ENCODE peak calls at places on chromosomes 13 and 19, in nine cellular contexts. K is activated T-helper 9 cell treated with anti-CD3 and anti-CD28 coated beads, Interleukin-2, amount 50 U/mL, for 16 hours; Y is Calu3; E is Caki2; B is testis; D is amniotic stem cell; C is head of caudate nucleus; R is M059J; P is left ventricle myocardium inferior. L is an unnamed sample.

GRCh38 chr19:9836021-9836420 is 903 bp downstream of the PIN1 start:
- DNase-seq in K (no peak), Y (no peak), E (no peak), B (peak), D (peak), C (no peak), R (peak), P (no peak), L (no peak)

GRCh38 chr19:36009220-36009619 is 607 bp upstream of the SYNE4 start:
- DNase-seq in K (peak), Y (peak), E (peak), B (peak), D (no peak), C (peak), R (peak), P (peak), L (no peak)

GRCh38 chr13:25214371-25215252 is 42.5 kb upstream of the AMER2 start:
- DNase-seq in K (no peak), Y (no peak), E (peak), B (peak), D (no peak), C (no peak), R (peak), P (no peak), L (peak)

GRCh38 chr19:30855475-30855874 is 483.3 kb downstream of the ZNF536 start:
- DNase-seq in K (no peak), Y (no peak), E (no peak), B (no peak), D (no peak), C (no peak), R (no peak), P (no peak), L (no peak)

GRCh38 chr19:39341122-39341719 is 1.0 kb upstream of the SAMD4B start:
- DNase-seq in K (no peak), Y (peak), E (no peak), B (peak), D (no peak), C (peak), R (no peak), P (peak), L (peak)

GRCh38 chr19:48283908-48284307 is 14.0 kb downstream of the ZNF114 start:
- DNase-seq in K (no peak), Y (no peak), E (no peak), B (no peak), D (peak), C (no peak), R (peak), P (no peak), L (no peak)

GRCh38 chr19:48659768-48660167 is 13.0 kb downstream of the NTN5 start:
- DNase-seq in K (no peak), Y (peak), E (no peak), B (no peak), D (no peak), C (no peak), R (peak), P (no peak), L (no peak)

GRCh38 chr13:43128504-43128929 is 105.1 kb downstream of the DNAJC15 start:
- DNase-seq in K (no peak), Y (no peak), E (no peak), B (no peak), D (no peak), C (no peak), R (no peak), P (no peak), L (no peak)

GRCh38 chr13:110116072-110116487 is 190.9 kb downstream of the COL4A1 start:
- DNase-seq in K (peak), Y (peak), E (no peak), B (peak), D (no peak), C (no peak), R (no peak), P (peak), L (no peak)

L was measured in SJCRH30.